ENCODE peak calls at places on chromosomes 16 and 17, in seven cellular contexts. C is stomach, T is Peyer's patch, H is HCT116, O is GM12891, R is body of pancreas, U is tibial nerve. B is an unnamed sample.

GRCh38 chr17:38919316-38920078 is 5.9 kb upstream of the LASP1NB start:
- DNase-seq in T (peak), O (no peak), U (no peak), R (no peak), C (peak), H (no peak), B (no peak)

GRCh38 chr17:8884336-8884990 is 17.0 kb upstream of the PIK3R6 start:
- DNase-seq in T (no peak), C (no peak), H (no peak), R (no peak), U (no peak), O (no peak), B (no peak)

GRCh38 chr17:63134867-63135266 is 168.8 kb downstream of the TANC2 start:
- DNase-seq in O (no peak), C (no peak), H (no peak), T (no peak), R (no peak), U (no peak), B (no peak)

GRCh38 chr16:35150805-35151312 is 1691.4 kb downstream of the TP53TG3F start:
- DNase-seq in C (no peak), T (no peak), R (no peak), H (no peak), U (no peak), O (no peak), B (no peak)

GRCh38 chr16:13305019-13305755 is 403.8 kb downstream of the SHISA9 start:
- DNase-seq in H (no peak), U (no peak), T (no peak), O (no peak), C (no peak), R (no peak), B (no peak)

GRCh38 chr17:83100220-83100852 is 20.9 kb downstream of the METRNL start:
- DNase-seq in C (peak), H (no peak), O (no peak), R (no peak), U (no peak), T (no peak), B (no peak)

GRCh38 chr16:76441391-76441790 is 164.2 kb downstream of the CNTNAP4 start:
- DNase-seq in R (no peak), T (no peak), C (no peak), U (no peak), H (no peak), O (no peak), B (no peak)

GRCh38 chr16:20875358-20875656 is 24.9 kb downstream of the DCUN1D3 start:
- DNase-seq in O (no peak), H (no peak), R (no peak), C (no peak), U (no peak), T (no peak), B (no peak)

GRCh38 chr17:66468241-66469087 is 166.1 kb downstream of the PRKCA start:
- DNase-seq in R (peak), C (no peak), O (no peak), H (no peak), U (no peak), T (no peak), B (no peak)

GRCh38 chr16:9836118-9836736 is 346.0 kb downstream of the GRIN2A start:
- DNase-seq in C (no peak), O (no peak), U (no peak), R (peak), T (no peak), H (no peak), B (no peak)

GRCh38 chr16:86571197-86571915 is 4.7 kb downstream of the FOXC2 start:
- DNase-seq in C (no peak), O (no peak), H (no peak), U (no peak), T (no peak), R (no peak), B (no peak)

GRCh38 chr16:88814144-88814502 is 2.4 kb upstream of the APRT start:
- DNase-seq in U (no peak), T (no peak), C (no peak), H (no peak), O (no peak), R (no peak), B (no peak)

GRCh38 chr16:19113577-19114358 is at the start of gene ITPRIPL2:
- DNase-seq in T (peak), H (peak), R (peak), C (peak), O (peak), U (peak), B (peak)

GRCh38 chr16:3999479-3999868 is 116.8 kb downstream of the ADCY9 start:
- DNase-seq in T (no peak), U (no peak), O (no peak), C (no peak), R (no peak), H (no peak), B (no peak)

GRCh38 chr16:73288435-73288834 is 240.5 kb upstream of the ZFHX3 start:
- DNase-seq in R (no peak), O (no peak), U (no peak), T (no peak), C (no peak), H (no peak), B (no peak)

GRCh38 chr16:55569025-55569424 is 2.5 kb downstream of the CAPNS2 start:
- DNase-seq in O (no peak), H (no peak), R (no peak), T (no peak), U (no peak), C (no peak), B (no peak)

GRCh38 chr17:49823614-49824013 is 24.3 kb downstream of the TAC4 start:
- DNase-seq in R (no peak), O (no peak), U (no peak), C (no peak), T (no peak), H (no peak), B (no peak)

GRCh38 chr17:75152971-75153853 is 1.1 kb downstream of the JPT1 start:
- DNase-seq in O (no peak), C (no peak), R (peak), H (no peak), T (peak), U (peak), B (no peak)

GRCh38 chr17:80761421-80761871 is 216.8 kb downstream of the RPTOR start:
- DNase-seq in R (no peak), U (no peak), O (no peak), T (no peak), H (peak), C (no peak), B (no peak)

GRCh38 chr16:89880477-89881367 is 7.3 kb downstream of the TCF25 start:
- DNase-seq in O (no peak), U (no peak), T (no peak), R (no peak), H (no peak), C (no peak), B (no peak)

DNA sequence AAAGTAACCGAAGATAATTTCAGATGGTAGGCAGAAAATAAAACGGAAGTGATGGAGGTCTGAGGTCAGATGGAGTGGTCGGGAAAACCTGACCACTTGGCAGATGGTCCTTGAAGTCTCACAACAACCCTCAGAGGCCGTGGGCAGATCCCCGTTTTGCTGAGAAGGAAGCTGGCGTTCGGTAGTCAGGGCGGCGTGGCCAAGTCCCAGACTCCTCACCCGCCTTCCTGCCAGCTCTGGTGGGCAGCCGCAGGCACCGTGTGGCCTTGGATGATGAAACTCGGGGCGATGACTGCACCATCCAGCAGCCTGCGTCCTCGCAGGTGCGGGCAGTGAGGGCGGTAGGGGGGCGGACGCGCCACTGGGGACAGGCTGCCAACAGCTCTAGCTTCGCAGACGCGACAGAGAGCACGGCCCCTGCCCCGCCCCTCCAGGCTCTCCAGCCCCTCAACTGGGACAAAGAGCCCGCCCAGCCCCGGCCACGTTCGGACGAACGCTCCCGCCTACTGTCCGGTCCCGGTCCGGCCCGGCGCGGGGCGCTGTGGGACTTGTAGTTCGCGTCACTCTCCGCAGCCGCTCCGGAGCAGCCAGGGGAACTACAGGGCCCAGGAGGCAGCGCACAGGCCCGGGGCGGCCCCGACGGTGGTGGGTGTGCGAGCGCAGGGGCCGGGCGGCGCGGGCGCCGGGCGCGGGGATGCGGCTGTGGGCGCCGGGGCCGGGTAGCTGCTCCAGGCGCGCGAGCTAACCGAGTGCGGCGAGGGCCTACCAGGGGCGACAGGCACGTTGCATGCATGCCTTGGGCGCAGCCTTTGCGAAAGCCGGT is at the start of gene GPT2:
- DNase-seq in R (peak), T (peak), U (peak), H (peak), C (peak), O (peak), B (peak)
- TF ChIP-seq POLR2A in R (peak), T (peak), U (peak), H (peak), C (no peak), O (no peak), B (no peak)

DNA sequence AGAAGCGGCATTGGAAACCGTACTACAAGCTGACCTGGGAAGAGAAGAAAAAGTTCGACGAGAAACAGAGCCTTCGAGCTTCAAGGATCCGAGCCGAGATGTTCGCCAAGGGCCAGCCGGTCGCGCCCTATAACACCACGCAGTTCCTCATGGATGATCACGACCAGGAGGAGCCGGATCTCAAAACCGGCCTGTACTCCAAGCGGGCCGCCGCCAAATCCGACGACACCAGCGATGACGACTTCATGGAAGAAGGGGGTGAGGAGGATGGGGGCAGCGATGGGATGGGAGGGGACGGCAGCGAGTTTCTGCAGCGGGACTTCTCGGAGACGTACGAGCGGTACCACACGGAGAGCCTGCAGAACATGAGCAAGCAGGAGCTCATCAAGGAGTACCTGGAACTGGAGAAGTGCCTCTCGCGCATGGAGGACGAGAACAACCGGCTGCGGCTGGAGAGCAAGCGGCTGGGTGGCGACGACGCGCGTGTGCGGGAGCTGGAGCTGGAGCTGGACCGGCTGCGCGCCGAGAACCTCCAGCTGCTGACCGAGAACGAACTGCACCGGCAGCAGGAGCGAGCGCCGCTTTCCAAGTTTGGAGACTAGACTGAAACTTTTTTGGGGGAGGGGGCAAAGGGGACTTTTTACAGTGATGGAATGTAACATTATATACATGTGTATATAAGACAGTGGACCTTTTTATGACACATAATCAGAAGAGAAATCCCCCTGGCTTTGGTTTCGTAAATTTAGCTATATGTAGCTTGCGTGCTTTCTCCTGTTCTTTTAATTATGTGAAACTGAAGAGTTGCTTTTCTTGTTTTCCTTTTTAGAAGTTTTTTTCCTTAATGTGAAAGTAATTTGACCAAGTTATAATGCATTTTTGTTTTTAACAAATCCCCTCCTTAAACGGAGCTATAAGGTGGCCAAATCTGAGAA is 1.7 kb downstream of the HEXIM1 start:
- DNase-seq in C (peak), U (peak), R (peak), O (no peak), T (peak), H (no peak), B (no peak)
- TF ChIP-seq POLR2A in C (no peak), U (no peak), R (peak), O (peak), T (peak), H (no peak), B (peak)

DNA sequence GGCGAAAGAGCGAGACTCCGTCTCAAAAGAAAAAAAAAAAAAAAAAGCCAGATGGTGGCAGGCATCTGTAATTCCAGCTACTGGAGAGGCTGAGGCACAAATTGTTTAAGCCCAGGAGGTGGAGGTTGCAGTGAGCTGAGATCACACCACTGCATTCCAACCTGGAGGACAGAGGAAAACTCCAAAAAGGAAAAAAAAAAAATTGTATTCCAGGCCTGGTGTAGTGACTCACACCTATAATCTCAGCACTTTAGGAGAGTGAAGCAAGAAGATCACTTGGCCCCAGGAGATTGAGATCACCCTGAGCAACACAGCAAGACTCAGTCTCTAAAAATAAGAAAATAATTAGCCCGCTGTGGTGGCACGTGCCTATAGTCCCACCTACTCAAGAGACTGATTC is 20.1 kb downstream of the HBQ1 start:
- DNase-seq in C (no peak), O (no peak), U (no peak), H (no peak), R (no peak), T (no peak), B (no peak)
- TF ChIP-seq POLR2A in C (no peak), O (no peak), U (no peak), H (no peak), R (no peak), T (no peak), B (no peak)

DNA sequence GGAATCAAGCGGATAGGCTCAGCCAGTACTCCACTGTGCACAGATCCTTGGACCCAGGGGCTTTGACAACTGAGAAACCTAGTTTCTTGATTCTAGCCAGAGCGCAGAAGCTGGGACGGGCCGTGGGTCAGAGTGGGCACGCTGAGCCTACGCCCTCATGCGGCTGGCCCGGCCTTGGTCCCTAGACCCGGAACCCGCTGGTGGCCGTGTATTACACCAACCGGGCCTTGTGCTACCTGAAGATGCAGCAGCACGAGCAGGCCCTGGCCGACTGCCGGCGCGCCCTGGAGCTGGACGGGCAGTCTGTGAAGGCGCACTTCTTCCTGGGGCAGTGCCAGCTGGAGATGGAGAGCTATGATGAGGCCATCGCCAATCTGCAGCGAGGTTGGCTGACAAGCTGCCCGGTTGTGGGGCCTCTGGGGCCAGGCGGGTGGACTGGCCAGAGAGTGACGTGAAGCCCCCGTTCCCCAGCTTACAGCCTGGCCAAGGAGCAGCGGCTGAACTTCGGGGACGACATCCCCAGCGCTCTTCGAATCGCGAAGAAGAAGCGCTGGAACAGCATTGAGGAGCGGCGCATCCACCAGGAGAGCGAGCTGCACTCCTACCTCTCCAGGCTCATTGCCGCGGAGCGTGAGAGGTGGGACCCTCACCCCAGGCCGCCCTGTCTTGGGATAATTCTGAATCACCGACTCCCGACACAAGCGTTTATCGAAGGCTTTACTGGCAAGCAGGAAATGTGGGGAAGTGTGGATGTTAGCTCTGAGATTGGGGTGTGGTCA is 946 bp downstream of the STUB1 start:
- DNase-seq in O (no peak), R (peak), H (no peak), C (peak), U (no peak), T (no peak), B (no peak)
- TF ChIP-seq POLR2A in O (no peak), R (no peak), H (no peak), C (no peak), U (no peak), T (no peak), B (no peak)

DNA sequence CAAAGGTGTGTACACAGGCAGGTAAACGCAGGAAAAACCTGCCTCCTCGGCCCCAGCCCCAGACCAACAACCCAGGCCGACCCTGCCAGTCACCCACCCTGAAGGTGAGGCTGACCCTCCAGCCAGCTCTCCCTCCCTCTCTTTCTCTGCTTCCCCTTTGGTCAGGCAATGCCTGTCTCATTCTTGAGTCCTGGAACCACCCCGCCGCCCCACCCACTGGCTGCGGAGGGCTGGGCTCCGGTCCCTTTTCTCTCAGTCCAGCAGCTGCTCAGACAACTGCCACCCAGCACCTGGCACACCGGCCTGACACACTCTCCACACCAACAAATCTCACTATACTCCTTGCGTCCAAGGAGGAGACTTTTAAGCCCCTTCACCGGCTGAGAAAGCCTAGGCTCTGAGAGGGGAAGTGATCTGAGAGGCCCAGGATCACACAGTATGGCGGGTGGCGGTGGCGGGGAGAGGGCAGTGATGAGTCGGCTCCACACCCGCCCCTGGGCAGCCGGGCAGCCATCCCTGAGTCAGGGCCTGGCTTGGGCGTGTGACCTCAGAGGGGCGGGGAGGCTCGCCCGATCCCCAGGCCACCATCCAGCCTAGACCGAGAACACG is 687 bp downstream of the FLII start:
- DNase-seq in O (peak), T (peak), R (peak), H (no peak), U (peak), C (peak), B (peak)
- TF ChIP-seq POLR2A in O (no peak), T (peak), R (no peak), H (no peak), U (no peak), C (no peak), B (peak)

DNA sequence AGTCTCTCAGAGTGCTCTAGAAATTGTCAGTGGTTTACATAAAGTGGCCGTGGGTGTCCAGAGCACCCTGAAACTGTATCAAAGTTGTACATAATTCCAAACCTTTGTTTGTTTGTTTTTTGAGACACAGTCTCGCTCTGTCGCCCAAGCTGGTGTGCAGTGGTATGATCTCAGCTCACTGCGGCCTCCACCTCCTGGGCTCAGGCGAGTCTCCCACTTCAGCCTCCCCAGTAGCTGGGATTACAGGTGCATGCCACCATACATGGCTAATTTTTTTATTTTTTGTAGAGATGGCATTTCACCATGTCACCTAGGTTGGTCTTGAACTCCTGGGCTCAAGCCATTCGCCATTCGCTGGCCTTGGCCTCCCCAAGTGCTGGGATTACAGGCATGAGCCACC is 24.3 kb upstream of the ADGRG1 start:
- DNase-seq in U (no peak), T (no peak), H (no peak), C (no peak), O (no peak), R (no peak), B (no peak)
- TF ChIP-seq POLR2A in U (no peak), T (no peak), H (no peak), C (no peak), O (no peak), R (no peak), B (no peak)

GRCh38 chr16:68973611-68974120 is 130.3 kb downstream of the TANGO6 start:
- DNase-seq in T (no peak), C (no peak), H (no peak), R (no peak), O (no peak), U (no peak), B (no peak)

GRCh38 chr16:68972720-68973119 is 129.4 kb downstream of the TANGO6 start:
- DNase-seq in C (no peak), R (no peak), H (no peak), O (no peak), U (no peak), T (no peak), B (no peak)

GRCh38 chr16:68972008-68972407 is 128.7 kb downstream of the TANGO6 start:
- DNase-seq in C (no peak), H (no peak), O (no peak), T (no peak), R (no peak), U (no peak), B (no peak)

DNA sequence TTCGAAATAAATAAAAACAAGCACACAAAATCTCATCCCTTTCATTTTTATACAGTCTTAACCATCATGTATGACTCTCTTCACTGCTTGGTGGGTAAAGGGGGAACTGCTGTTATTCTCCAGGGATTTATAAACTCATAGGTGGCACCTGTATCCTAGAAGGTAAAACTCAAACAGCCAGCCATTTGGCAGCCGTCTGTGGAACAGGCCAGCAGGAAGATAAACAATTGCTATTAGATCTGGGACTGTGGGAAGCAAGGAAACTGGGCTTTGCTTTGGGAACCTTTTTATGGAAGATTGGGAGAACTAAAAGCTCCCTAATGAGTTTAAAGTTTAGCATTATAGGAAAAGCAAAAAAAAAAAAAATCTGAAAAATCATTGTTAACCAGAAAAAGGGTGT is 126.0 kb downstream of the TANGO6 start:
- DNase-seq in T (no peak), R (peak), O (no peak), H (no peak), U (no peak), C (no peak), B (no peak)
- TF ChIP-seq POLR2A in T (no peak), R (no peak), O (no peak), H (no peak), U (no peak), C (no peak), B (no peak)